ENCODE peak calls at places on chromosomes 7 and 10, in five cellular contexts. C is left ventricle myocardium inferior, V is neural progenitor cell, O is mammary epithelial cell, E is psoas muscle. Z is an unnamed sample.

GRCh38 chr10:95229724-95230627 is 35.9 kb downstream of the ACSM6 start:
- DNase-seq in C (no peak), V (peak; percentile 64), O (peak; percentile 96), E (no peak), Z (no peak)

GRCh38 chr7:106199813-106200364 is 84.9 kb downstream of the NAMPT start:
- DNase-seq in C (no peak), V (no peak), O (no peak), E (no peak), Z (no peak)

GRCh38 chr10:37687581-37687980 is 169.8 kb downstream of the ZNF248 start:
- DNase-seq in C (no peak), V (no peak), O (no peak), E (no peak), Z (no peak)

GRCh38 chr7:158706710-158707590 is 2.3 kb upstream of the NCAPG2 start:
- DNase-seq in C (no peak), V (no peak), O (no peak), E (no peak), Z (no peak)

GRCh38 chr7:50728184-50728583 is 54.5 kb downstream of the GRB10 start:
- DNase-seq in C (no peak), V (no peak), O (no peak), E (no peak), Z (no peak)

GRCh38 chr10:46787321-46787615 is 124.0 kb upstream of the PTPN20 start:
- DNase-seq in C (no peak), V (no peak), O (peak; percentile 42), E (no peak), Z (no peak)

GRCh38 chr7:11082552-11083213 is 109.0 kb downstream of the PHF14 start:
- DNase-seq in C (no peak), V (peak; percentile 27), O (peak; percentile 8), E (no peak), Z (no peak)

GRCh38 chr7:11332186-11332864 is 358.7 kb downstream of the PHF14 start:
- DNase-seq in C (no peak), V (no peak), O (no peak), E (no peak), Z (no peak)

GRCh38 chr10:43195557-43195956 is 57.3 kb downstream of the CSGALNACT2 start:
- DNase-seq in C (no peak), V (no peak), O (no peak), E (no peak), Z (no peak)

GRCh38 chr7:2459674-2460073 is 16.5 kb downstream of the GRIFIN start:
- DNase-seq in C (no peak), V (no peak), O (no peak), E (no peak), Z (no peak)

GRCh38 chr7:35797311-35797710 is 3.5 kb upstream of the SEPTIN7 start:
- DNase-seq in C (no peak), V (no peak), O (no peak), E (no peak), Z (no peak)

GRCh38 chr10:63099734-63100133 is 33.4 kb upstream of the NRBF2 start:
- DNase-seq in C (no peak), V (no peak), O (no peak), E (no peak), Z (no peak)

DNA sequence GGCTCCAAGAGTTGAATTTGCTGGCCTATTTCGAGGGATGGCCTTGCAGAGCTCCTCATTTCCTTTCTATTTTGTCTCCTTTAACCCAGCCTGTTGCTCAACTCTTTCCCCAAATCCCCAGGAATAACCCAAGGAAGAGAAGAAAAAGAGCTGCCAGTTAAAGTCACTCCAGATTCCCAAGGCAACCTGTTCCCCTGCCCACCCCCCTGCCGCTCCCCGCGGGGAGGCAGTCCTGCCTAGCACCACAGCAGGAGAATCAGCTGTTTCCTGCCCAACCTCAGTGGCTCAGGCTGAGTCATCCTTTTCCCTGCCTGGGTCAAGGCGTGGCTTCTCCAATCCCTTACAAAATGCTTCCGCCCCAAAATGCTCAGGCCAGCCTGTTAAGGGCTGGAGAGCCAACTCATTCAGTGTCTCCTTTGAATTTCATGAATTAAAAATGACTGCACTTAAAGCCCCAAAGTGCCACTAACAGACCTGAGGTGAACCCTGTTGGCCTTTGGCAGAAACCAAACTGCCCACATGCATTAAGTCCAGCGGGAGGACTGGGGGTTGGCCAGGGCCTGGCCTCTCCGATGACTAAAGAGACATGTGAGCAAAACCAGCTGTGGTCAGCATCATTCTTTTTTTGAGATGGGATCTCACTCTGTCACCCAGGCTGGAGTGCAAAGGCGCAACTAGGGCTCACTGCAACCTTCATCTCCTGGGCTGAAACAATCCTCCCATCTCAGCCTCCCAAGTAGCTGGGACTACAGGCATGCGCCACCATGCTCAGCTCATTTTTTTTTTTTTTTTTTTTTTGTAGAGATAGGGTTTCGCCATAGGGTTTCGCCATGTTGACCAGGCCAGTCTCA is 83.2 kb upstream of the KIF5B start:
- DNase-seq in C (peak; percentile 82), V (peak; percentile 57), O (peak; percentile 94), E (peak; percentile 85), Z (peak; percentile 70)
- TF ChIP-seq CTCF in C (peak; percentile 12), V (no peak), O (peak; percentile 24), E (no peak), Z (no peak)

DNA sequence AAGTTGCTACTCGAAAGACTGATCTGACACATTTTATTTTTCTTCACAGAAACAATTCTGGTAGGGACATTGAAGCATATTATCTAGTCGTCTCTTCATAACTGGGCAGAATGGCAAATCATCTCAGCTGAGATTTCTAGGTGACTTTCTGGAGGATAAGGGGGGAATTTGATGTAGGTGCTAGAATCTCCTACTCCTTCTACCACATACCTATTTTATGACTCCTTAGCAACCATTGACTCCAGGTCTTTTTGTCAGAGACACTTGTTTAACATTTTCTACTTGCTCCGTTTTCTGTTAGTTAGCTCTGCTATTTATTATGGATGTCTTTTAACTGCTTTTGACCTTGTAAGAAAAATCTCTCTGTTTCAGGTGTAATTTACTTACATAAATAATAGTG is 380.9 kb upstream of the SEMA3C start:
- DNase-seq in C (no peak), V (no peak), O (peak; percentile 26), E (no peak), Z (no peak)
- H3K27ac ChIP-seq in C (no peak overlapping the region), V (no peak overlapping the region), O (peak overlapping the region; percentile 72), E (no peak overlapping the region), Z (no peak overlapping the region)

DNA sequence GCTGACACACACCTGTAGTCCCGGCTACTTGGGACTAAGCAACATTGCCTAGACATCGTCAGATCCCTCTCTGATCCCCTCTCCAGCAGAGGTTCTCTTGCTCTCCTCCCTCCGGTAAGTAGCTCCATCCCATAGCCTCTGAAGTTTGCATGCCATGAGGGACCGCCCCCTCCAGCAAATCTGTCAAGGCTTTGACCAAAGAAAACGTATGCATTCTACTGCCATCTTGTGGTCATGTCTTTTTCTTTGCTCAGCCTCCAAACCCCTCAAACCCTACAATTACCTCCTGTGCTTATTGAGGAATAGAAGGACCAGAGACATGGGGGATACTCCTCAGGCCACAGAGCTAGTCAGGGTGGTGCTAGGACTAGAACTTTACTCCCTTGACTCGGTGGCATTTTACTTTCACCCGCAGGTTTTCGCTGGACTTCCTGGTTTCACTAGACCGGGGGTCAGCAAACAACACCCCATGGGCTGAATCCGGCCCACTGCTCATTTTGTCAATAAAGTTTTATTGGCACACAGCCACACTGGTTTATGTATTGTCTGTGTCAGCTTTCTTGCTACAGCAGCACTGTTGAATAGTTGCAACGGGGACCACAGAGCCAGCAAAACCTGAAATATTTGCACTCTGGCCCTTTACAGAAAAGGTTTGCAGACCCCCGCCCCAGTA is 202.6 kb upstream of the FOXK1 start:
- DNase-seq in C (no peak), V (peak; percentile 78), O (peak; percentile 55), E (peak; percentile 23), Z (no peak)
- TF ChIP-seq CTCF in C (peak; percentile 53), V (peak; percentile 67), O (peak; percentile 8), E (peak; percentile 15), Z (peak; percentile 7)

GRCh38 chr7:63925262-63925625 is 73.4 kb upstream of the ZNF722 start:
- DNase-seq in C (no peak), V (no peak), O (no peak), E (no peak), Z (no peak)
- H3K27ac ChIP-seq in C (peak overlapping the region; percentile 91), V (no peak overlapping the region), O (no peak overlapping the region), E (peak overlapping the region; percentile 85), Z (no peak overlapping the region)

GRCh38 chr7:71752171-71752935 is 620.4 kb downstream of the GALNT17 start:
- DNase-seq in C (peak; percentile 40), V (peak; percentile 88), O (peak; percentile 5), E (peak; percentile 19), Z (no peak)
- TF ChIP-seq CTCF in C (peak; percentile 76), V (peak; percentile 87), O (peak; percentile 13), E (peak; percentile 34), Z (peak; percentile 14)

GRCh38 chr10:3741688-3742461 is 43.1 kb downstream of the KLF6 start:
- DNase-seq in C (no peak), V (no peak), O (no peak), E (no peak), Z (no peak)
- H3K27ac ChIP-seq in C (no peak overlapping the region), V (no peak overlapping the region), O (no peak overlapping the region), E (no peak overlapping the region), Z (peak overlapping the region; percentile 74)

DNA sequence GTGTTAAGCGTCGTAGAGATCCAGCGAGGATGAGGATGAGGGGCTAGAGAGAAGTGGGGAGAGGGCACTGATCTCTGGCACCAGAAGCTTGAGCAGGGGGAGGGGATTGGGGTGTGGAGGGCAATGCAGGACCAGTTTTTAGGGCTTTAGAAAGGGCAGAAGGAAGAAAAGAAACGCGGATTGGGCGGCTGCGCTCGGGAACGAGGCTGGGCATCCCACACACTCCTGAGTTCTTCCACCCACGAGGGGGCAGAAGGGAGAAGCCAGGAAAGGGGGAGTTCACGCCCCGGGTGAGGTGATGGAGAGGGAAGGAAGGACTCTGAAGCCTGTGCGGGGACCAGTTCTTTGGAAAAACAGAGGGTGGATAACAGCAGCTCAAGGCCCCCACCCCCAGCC is 6.1 kb upstream of the VGF start:
- DNase-seq in C (no peak), V (peak; percentile 40), O (no peak), E (no peak), Z (no peak)
- TF ChIP-seq CTCF in C (no peak), V (peak; percentile 12), O (no peak), E (no peak), Z (no peak)

GRCh38 chr7:16774986-16775385 is 21.4 kb downstream of the TSPAN13 start:
- DNase-seq in C (no peak), V (no peak), O (peak; percentile 27), E (no peak), Z (no peak)

GRCh38 chr7:16773884-16774283 is 20.3 kb downstream of the TSPAN13 start:
- DNase-seq in C (no peak), V (no peak), O (no peak), E (no peak), Z (no peak)

GRCh38 chr7:16776053-16776452 is 22.5 kb downstream of the TSPAN13 start:
- DNase-seq in C (no peak), V (peak; percentile 39), O (no peak), E (no peak), Z (no peak)

GRCh38 chr7:16774294-16774693 is 20.7 kb downstream of the TSPAN13 start:
- DNase-seq in C (no peak), V (no peak), O (no peak), E (no peak), Z (no peak)

DNA sequence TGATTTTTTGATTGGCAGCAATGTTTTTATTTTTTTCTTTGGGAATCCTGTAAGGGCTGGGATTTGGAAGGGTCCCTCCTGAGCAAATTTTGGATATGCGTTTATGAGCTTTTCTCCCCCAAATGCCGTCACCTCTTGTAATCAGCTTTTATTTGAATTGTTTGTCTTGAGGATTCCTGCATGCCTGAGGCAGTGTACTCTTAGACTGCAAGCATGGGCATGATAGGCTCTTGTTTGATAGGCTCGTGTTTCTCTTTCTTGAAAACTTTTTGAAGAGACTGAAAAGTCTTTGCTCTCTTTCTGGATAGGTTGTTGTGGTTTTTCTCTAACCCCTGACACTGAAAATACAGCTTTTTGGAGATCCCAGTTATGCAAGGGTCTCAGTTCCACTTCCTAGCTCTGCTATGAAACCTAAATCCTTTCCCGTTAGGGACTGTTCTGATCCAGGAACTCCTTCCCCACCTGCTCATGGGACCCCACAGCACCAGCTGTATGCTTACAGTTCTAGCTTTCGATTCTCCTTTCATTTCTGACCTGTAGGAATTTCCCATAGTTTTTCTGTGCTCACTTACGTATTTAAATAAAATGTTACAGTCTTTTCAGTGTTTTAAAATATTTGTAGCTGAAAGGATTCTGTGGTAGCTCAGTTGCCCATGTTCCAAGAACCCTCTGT is 17.2 kb downstream of the TSPAN13 start:
- DNase-seq in C (no peak), V (no peak), O (peak; percentile 64), E (no peak), Z (no peak)
- H3K27ac ChIP-seq in C (no peak overlapping the region), V (no peak overlapping the region), O (peak overlapping the region; percentile 20), E (no peak overlapping the region), Z (no peak overlapping the region)